ENCODE peak calls at places on chromosomes 16 and 17, in four cellular contexts. I is RWPE1, J is tibial artery, T is endothelial cell. K is an unnamed sample.

GRCh38 chr16:57912529-57913260 is 58.2 kb downstream of the CNGB1 start:
- DNase-seq in J (no peak), T (no peak), I (no peak), K (no peak)

GRCh38 chr16:69029121-69029520 is 76.3 kb upstream of the HAS3 start:
- DNase-seq in I (no peak), T (no peak), J (no peak), K (no peak)

GRCh38 chr17:83193336-83194188 is 114.2 kb downstream of the METRNL start:
- DNase-seq in J (peak; percentile 78), I (no peak), T (no peak), K (no peak)

GRCh38 chr17:42282478-42283080 is 5.7 kb upstream of the STAT5A start:
- DNase-seq in J (no peak), I (no peak), T (no peak), K (no peak)

GRCh38 chr16:66925322-66925840 is at the start of gene RRAD:
- DNase-seq in I (no peak), J (peak; percentile 92), T (no peak), K (no peak)

GRCh38 chr17:29207986-29208385 is 27.8 kb upstream of the MYO18A start:
- DNase-seq in J (no peak), T (no peak), I (no peak), K (no peak)

GRCh38 chr16:26550111-26550610 is 516.6 kb upstream of the C16orf82 start:
- DNase-seq in T (no peak), I (no peak), J (no peak), K (no peak)

GRCh38 chr17:78872486-78872885 is 30.5 kb downstream of the CEP295NL start:
- DNase-seq in T (no peak), I (no peak), J (no peak), K (no peak)

GRCh38 chr17:62626719-62627218 is 701 bp upstream of the MRC2 start:
- DNase-seq in I (peak; percentile 40), J (peak; percentile 85), T (peak; percentile 62), K (peak; percentile 64)

GRCh38 chr17:37045271-37045946 is 96.7 kb downstream of the AATF start:
- DNase-seq in J (no peak), T (no peak), I (no peak), K (no peak)

GRCh38 chr16:66935319-66936011 is at the start of gene CES2:
- DNase-seq in T (no peak), I (peak; percentile 97), J (peak; percentile 85), K (no peak)

DNA sequence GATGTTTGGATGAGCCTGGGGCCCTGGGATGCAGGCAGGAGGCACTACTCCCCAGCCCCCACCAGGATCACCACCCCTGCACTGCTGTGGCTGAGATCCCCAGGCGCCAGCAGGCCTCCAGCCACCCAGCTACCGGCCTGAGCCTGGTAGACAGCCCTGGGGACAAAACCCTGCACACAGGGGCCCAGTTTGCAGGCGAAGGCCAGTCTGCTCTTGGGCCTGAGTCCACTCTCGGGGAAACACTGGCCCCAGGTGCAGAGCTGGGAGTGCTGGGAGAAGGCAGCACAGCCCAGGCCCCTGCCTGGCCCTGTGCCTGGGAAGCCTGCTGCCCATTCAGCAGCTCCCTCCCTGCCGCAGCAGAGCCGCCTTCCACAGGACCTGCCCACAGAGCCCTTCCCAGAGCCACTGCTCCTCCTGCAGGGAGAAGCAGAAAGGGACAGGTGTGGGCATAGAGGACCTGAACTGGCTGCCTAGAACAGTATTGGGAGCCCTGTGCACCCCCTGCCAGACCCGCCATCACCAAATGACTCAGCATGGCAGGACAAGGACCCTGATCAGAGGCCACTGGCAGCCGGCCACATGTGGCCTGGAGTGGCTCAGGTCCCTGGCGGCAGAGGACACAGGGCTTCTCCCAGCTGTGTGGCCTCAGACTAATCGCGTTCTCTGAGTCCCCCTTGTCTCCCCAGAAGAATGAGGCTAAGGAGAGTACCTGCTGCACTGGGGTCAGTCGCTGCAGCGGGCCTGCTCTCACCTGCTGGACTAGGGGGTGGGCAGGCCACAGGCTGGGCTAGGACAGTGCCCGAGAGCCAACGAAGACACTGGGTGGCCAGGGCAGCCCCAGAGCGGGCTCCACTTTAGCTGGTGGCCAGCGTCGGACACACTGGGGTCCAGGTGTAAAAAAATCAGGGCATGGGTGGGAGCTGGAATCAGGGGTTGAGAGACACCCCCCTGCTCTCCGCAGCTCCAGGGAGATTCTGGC is 10.7 kb downstream of the MSRB1 start:
- DNase-seq in J (no peak), T (no peak), I (no peak), K (no peak)
- TF ChIP-seq CTCF in J (no peak), T (no peak), I (no peak), K (no peak)

DNA sequence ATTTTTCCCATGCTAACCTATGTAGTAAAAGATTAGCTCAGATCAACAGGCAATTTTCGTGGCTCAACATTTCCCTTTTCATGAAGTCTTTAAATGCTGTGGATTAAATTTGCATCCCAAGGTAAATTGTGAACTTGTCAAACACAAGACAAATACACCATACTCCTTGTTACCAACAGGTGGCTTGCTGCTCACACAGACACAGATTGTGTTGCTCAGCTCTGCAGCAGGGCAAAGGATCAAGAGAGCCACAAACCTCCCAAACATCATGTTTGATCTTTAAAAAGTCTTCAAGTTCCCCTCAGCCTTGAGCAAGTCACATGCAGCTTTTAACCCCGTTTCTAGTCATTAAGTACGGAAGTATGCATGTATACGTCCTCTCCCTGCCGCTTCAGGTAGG is 119.6 kb upstream of the CNTNAP4 start:
- DNase-seq in J (no peak), I (no peak), T (no peak), K (no peak)
- TF ChIP-seq CTCF in J (no peak), I (no peak), T (no peak), K (peak; percentile 19)

GRCh38 chr16:49377196-49377755 is 3.7 kb downstream of the C16orf78 start:
- DNase-seq in I (no peak), J (no peak), T (no peak), K (no peak)

GRCh38 chr16:49378238-49378637 is 4.6 kb downstream of the C16orf78 start:
- DNase-seq in T (no peak), I (no peak), J (no peak), K (no peak)

GRCh38 chr16:49378816-49379215 is 5.2 kb downstream of the C16orf78 start:
- DNase-seq in I (no peak), T (no peak), J (no peak), K (no peak)

GRCh38 chr16:49382916-49383315 is 9.3 kb downstream of the C16orf78 start:
- DNase-seq in T (peak; percentile 23), I (no peak), J (no peak), K (peak; percentile 14)
- TF ChIP-seq CTCF in T (no peak), I (no peak), J (no peak), K (peak; percentile 31)

GRCh38 chr17:80474231-80474932 is 2.0 kb downstream of the NPTX1 start:
- DNase-seq in T (no peak), J (no peak), I (peak; percentile 49), K (no peak)
- TF ChIP-seq CTCF in T (no peak), J (no peak), I (peak; percentile 33), K (peak; percentile 44)

GRCh38 chr17:59853168-59853918 is 39.4 kb downstream of the TUBD1 start:
- DNase-seq in I (peak; percentile 74), T (peak; percentile 48), J (peak; percentile 46), K (peak; percentile 11)
- TF ChIP-seq CTCF in I (peak; percentile 78), T (peak; percentile 54), J (no peak), K (peak; percentile 61)

DNA sequence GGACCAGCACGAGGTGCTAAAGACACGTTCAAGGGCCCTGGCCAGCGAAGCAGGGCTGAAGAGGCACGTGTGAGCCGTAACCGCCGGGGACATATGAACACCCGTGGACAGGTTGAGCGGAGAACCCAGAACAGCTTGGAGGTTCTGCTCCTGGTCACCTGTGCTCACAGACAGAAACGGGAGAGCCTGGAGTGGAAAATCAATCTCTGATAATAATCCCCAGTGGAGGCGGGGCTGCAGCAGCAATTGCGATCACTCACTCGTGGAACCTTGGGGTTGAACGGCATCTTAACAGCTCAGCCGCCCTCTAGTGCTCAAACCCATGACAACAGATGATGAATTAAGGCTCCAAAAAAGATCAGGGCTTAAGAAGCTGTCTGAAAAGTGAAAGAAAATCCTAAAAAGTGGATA is 25.6 kb downstream of the WIPI1 start:
- DNase-seq in I (peak; percentile 4), J (peak; percentile 40), T (peak; percentile 22), K (peak; percentile 25)
- TF ChIP-seq CTCF in I (no peak), J (no peak), T (no peak), K (peak; percentile 57)

GRCh38 chr17:3772764-3773163 is 28.2 kb downstream of the ITGAE start:
- DNase-seq in J (no peak), T (no peak), I (no peak), K (no peak)
- TF ChIP-seq CTCF in J (no peak), T (no peak), I (no peak), K (no peak)

GRCh38 chr17:43784628-43785101 is 4.4 kb downstream of the CFAP97D1 start:
- DNase-seq in I (no peak), J (no peak), T (no peak), K (no peak)

GRCh38 chr17:43789482-43789881 is 9.2 kb downstream of the CFAP97D1 start:
- DNase-seq in T (no peak), J (no peak), I (no peak), K (no peak)

GRCh38 chr17:43791589-43791988 is 11.4 kb downstream of the CFAP97D1 start:
- DNase-seq in J (no peak), T (no peak), I (peak; percentile 53), K (no peak)

GRCh38 chr17:43787728-43788127 is 7.5 kb downstream of the CFAP97D1 start:
- DNase-seq in T (no peak), I (no peak), J (no peak), K (no peak)

DNA sequence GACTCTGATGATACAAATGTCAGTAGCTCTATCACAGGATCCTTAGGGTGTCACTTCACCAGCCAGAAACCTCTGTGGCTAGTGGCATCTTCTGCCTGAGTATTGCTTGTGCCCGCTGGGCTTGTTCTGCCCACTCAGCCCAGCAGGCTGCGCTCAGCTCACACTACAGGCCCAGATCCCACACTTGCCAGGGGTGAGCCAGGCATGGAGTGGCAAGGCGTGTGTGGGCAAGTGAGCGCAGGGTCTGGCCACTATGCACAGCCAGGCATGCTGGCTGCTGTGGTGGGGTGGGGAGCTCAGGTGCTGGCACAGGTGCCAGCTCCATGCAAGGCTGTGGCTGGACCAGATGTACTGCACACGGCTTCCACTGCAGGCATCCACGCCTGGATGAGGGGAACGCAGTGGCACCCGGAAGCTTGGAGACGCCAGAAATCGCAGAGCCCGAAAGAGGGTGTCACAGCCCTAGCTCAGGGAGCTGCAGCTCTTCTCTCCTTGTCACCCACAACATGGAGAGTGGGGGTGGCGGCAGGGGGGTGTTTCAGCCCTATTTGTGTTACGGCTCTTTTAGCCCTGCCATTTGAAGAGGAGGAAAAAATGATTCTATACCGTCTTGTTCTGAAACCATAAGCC is 10.2 kb downstream of the CFAP97D1 start:
- DNase-seq in T (no peak), J (no peak), I (no peak), K (no peak)
- TF ChIP-seq CTCF in T (no peak), J (no peak), I (peak; percentile 58), K (no peak)

K was measured in neural crest cell.